ENCODE peak calls at places on chromosomes 5 and 9, in five cellular contexts. R is SK-N-SH, B is GM23248, T is right lobe of liver, Y is upper lobe of right lung. Q is an unnamed sample.

GRCh38 chr5:1473746-1474145 is 28.5 kb upstream of the SLC6A3 start:
- DNase-seq in R (peak), B (no peak), T (no peak), Y (no peak), Q (no peak)

GRCh38 chr5:1536298-1537165 is 12.8 kb upstream of the LPCAT1 start:
- DNase-seq in R (no peak), B (peak), T (peak), Y (peak), Q (peak)

GRCh38 chr9:114911167-114911821 is 19.1 kb downstream of the TNFSF8 start:
- DNase-seq in R (peak), B (peak), T (no peak), Y (no peak), Q (no peak)

GRCh38 chr5:16577677-16578076 is 39.1 kb downstream of the RETREG1 start:
- DNase-seq in R (no peak), B (no peak), T (no peak), Y (no peak), Q (no peak)

GRCh38 chr5:32990593-32991415 is 279.7 kb downstream of the NPR3 start:
- DNase-seq in R (no peak), B (no peak), T (no peak), Y (no peak), Q (no peak)

GRCh38 chr9:121239071-121239470 is 28.9 kb upstream of the GSN start:
- DNase-seq in R (no peak), B (peak), T (no peak), Y (no peak), Q (no peak)

GRCh38 chr5:4306029-4306428 is 710.4 kb downstream of the IRX1 start:
- DNase-seq in R (no peak), B (no peak), T (no peak), Y (no peak), Q (no peak)

GRCh38 chr9:137618105-137619067 is at the start of gene EHMT1:
- DNase-seq in R (peak), B (peak), T (peak), Y (peak), Q (peak)

GRCh38 chr9:115733736-115734135 is 419.9 kb upstream of the PAPPA start:
- DNase-seq in R (no peak), B (peak), T (no peak), Y (no peak), Q (no peak)

GRCh38 chr9:35832814-35833213 is 3.8 kb downstream of the TMEM8B start:
- DNase-seq in R (no peak), B (no peak), T (peak), Y (no peak), Q (no peak)

GRCh38 chr9:89484475-89485404 is 13.2 kb downstream of the SEMA4D start:
- DNase-seq in R (no peak), B (no peak), T (no peak), Y (no peak), Q (no peak)

GRCh38 chr5:124651663-124652513 is 94.6 kb downstream of the ZNF608 start:
- DNase-seq in R (peak), B (peak), T (peak), Y (peak), Q (peak)

GRCh38 chr9:114276908-114277821 is 45.7 kb upstream of the ORM1 start:
- DNase-seq in R (no peak), B (peak), T (peak), Y (peak), Q (peak)

GRCh38 chr9:84337252-84337651 is 3.3 kb downstream of the SLC28A3 start:
- DNase-seq in R (no peak), B (no peak), T (no peak), Y (no peak), Q (no peak)

GRCh38 chr5:10653033-10653432 is 89.2 kb downstream of the ANKRD33B start:
- DNase-seq in R (no peak), B (no peak), T (no peak), Y (no peak), Q (no peak)

GRCh38 chr9:137506274-137506673 is 43.9 kb downstream of the PNPLA7 start:
- DNase-seq in R (no peak), B (no peak), T (no peak), Y (no peak), Q (no peak)

GRCh38 chr5:60161340-60161934 is 267.9 kb upstream of the PDE4D start:
- DNase-seq in R (peak), B (peak), T (no peak), Y (no peak), Q (no peak)

GRCh38 chr5:143080982-143081381 is 310.8 kb downstream of the ARHGAP26 start:
- DNase-seq in R (no peak), B (no peak), T (no peak), Y (no peak), Q (no peak)

GRCh38 chr9:21812415-21812814 is 10.0 kb downstream of the MTAP start:
- DNase-seq in R (no peak), B (peak), T (no peak), Y (no peak), Q (no peak)

GRCh38 chr5:40834391-40834848 is 602 bp downstream of the RPL37 start:
- DNase-seq in R (no peak), B (peak), T (no peak), Y (no peak), Q (no peak)

GRCh38 chr5:133457439-133457838 is 154.9 kb downstream of the FSTL4 start:
- DNase-seq in R (no peak), B (no peak), T (no peak), Y (no peak), Q (no peak)

GRCh38 chr5:61139094-61139873 is 23.0 kb downstream of the SMIM15 start:
- DNase-seq in R (peak), B (peak), T (no peak), Y (no peak), Q (no peak)

GRCh38 chr5:132388244-132389050 is 18.9 kb downstream of the SLC22A5 start:
- DNase-seq in R (no peak), B (peak), T (no peak), Y (no peak), Q (no peak)
- H3K27ac ChIP-seq in R (peak), B (peak), T (peak), Y (peak), Q (peak)

DNA sequence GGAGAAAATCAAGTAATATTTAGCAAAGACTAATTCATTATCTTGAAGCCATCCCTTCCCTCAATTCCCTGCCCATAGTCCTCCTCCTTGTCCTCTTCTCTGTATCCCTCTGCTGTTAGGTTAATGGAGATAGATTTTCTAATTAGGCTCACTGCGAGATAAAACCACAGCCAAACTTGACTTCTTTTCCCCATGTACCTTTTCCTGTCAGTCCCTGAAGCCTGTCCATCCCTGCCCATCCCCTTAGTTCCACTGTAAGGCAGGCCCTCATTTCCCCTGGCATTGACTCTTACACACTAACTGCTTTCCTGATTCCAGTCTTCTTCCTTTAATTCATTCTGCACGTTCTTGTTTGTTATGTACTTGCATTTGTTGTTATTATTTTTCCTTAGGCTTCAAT is 1.2 kb downstream of the TLR4 start:
- DNase-seq in R (no peak), B (no peak), T (no peak), Y (no peak), Q (no peak)
- H3K27ac ChIP-seq in R (no peak), B (peak), T (peak), Y (peak), Q (peak)

DNA sequence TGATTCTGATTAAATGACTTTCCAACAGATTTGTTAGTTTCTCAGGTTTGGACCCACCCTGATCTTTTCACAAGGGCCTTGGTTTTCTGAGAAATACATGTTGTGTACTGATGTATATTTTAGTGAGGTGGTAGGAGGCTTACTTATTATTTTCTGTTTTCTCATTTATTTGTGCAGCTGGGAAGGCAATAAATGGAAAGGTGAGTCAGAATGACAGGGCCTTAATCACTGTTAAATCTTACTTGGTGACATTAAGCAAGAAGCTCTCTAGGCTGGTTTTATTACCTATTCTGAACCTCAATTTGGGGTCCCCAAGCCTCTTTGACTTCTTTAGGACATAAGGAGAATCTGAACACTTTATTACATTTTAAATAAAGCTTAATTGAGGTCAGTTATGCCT is 214.0 kb upstream of the DAB2 start:
- DNase-seq in R (no peak), B (peak), T (no peak), Y (no peak), Q (no peak)
- H3K27ac ChIP-seq in R (no peak), B (no peak), T (no peak), Y (no peak), Q (no peak)

GRCh38 chr5:126846344-126846743 is 69.4 kb downstream of the LMNB1 start:
- DNase-seq in R (peak), B (peak), T (no peak), Y (no peak), Q (no peak)

GRCh38 chr5:126848253-126848652 is 71.3 kb downstream of the LMNB1 start:
- DNase-seq in R (no peak), B (no peak), T (no peak), Y (no peak), Q (no peak)

GRCh38 chr5:126849101-126849678 is 72.3 kb downstream of the LMNB1 start:
- DNase-seq in R (no peak), B (peak), T (no peak), Y (no peak), Q (no peak)

GRCh38 chr5:126847318-126848221 is 70.6 kb downstream of the LMNB1 start:
- DNase-seq in R (no peak), B (no peak), T (no peak), Y (no peak), Q (no peak)

GRCh38 chr5:126846756-126847155 is 69.8 kb downstream of the LMNB1 start:
- DNase-seq in R (peak), B (no peak), T (no peak), Y (no peak), Q (no peak)
- H3K27ac ChIP-seq in R (peak), B (no peak), T (no peak), Y (no peak), Q (no peak)

GRCh38 chr5:34916518-34916917 is 1.0 kb downstream of the BRIX1 start:
- DNase-seq in R (no peak), B (peak), T (no peak), Y (no peak), Q (no peak)
- H3K27ac ChIP-seq in R (no peak), B (peak), T (no peak), Y (no peak), Q (no peak)

DNA sequence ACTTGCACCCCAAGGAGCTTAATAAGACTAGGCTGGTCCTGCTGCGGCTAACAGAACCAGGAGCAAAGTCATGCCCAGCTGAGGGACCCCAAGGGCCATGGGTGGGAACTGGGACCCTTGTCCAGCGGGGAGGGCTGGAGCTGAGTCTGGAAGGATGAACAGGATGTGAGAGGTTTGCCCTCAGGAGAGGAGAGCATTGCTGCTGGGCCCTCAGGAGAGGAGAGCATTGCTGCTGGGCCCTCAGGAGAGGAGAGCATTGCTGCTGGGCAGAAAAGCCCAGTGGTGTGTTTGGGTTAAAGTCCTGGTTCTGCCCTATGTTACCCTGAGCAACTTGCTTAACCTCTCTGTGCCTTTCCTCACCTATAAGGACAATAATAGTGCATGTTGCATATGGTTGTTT is 125.8 kb downstream of the MACROH2A1 start:
- DNase-seq in R (no peak), B (no peak), T (no peak), Y (no peak), Q (no peak)
- H3K27ac ChIP-seq in R (no peak), B (no peak), T (no peak), Y (no peak), Q (no peak)

Q was measured in aorta.